ENCODE peak calls at places on chromosomes 12 and 14, in ten cellular contexts. A is foreskin keratinocyte, S is WTC11, J is GM23338, D is neural crest cell, T is tibial nerve, Z is hepatocyte, G is astrocyte of the cerebellum, U is AG09319, Y is tibial artery. N is an unnamed sample.

GRCh38 chr12:108055135-108055534 is 74.0 kb upstream of the WSCD2 start:
- DNase-seq in D (no peak), S (no peak), J (no peak), Z (no peak), U (no peak), T (no peak), G (no peak), A (no peak), Y (no peak), N (no peak)

GRCh38 chr14:31950760-31951637 is 126.1 kb upstream of the ARHGAP5 start:
- DNase-seq in A (peak), G (peak), D (peak), J (peak), U (no peak), T (peak), Y (no peak), Z (peak), S (peak), N (no peak)

GRCh38 chr12:114476159-114476558 is 70.2 kb upstream of the TBX5 start:
- DNase-seq in Y (no peak), G (no peak), A (no peak), T (no peak), D (no peak), U (no peak), Z (peak), S (no peak), J (peak), N (peak)

GRCh38 chr12:82517027-82517426 is 158.7 kb downstream of the METTL25 start:
- DNase-seq in T (no peak), Z (peak), Y (no peak), G (no peak), S (peak), J (peak), A (no peak), D (no peak), U (no peak), N (no peak)

GRCh38 chr12:118299791-118300460 is 72.8 kb downstream of the TAOK3 start:
- DNase-seq in T (no peak), Z (no peak), A (no peak), S (no peak), Y (no peak), U (no peak), G (no peak), J (no peak), D (no peak), N (no peak)

GRCh38 chr12:116164263-116164817 is 113.2 kb downstream of the MED13L start:
- DNase-seq in U (no peak), Z (no peak), S (no peak), G (no peak), Y (no peak), T (no peak), A (no peak), J (no peak), D (no peak), N (no peak)

GRCh38 chr12:55745361-55746146 is 2.6 kb downstream of the GDF11 start:
- DNase-seq in Y (no peak), T (no peak), A (no peak), U (no peak), J (peak), G (no peak), D (peak), Z (peak), S (peak), N (no peak)

GRCh38 chr12:61018571-61018970 is 1241.6 kb upstream of the USP15 start:
- DNase-seq in S (no peak), Y (no peak), D (no peak), A (no peak), G (no peak), J (no peak), U (no peak), T (no peak), Z (no peak), N (no peak)

GRCh38 chr12:46221255-46222128 is 47.4 kb downstream of the SLC38A1 start:
- DNase-seq in T (no peak), Y (no peak), G (peak), U (no peak), Z (no peak), S (no peak), D (no peak), A (peak), J (no peak), N (no peak)

GRCh38 chr12:88520436-88520820 is 59.8 kb downstream of the KITLG start:
- DNase-seq in S (no peak), G (peak), T (no peak), U (no peak), Y (no peak), J (no peak), D (no peak), Z (no peak), A (no peak), N (no peak)

GRCh38 chr12:53952871-53953734 is 1.6 kb upstream of the HOXC12 start:
- DNase-seq in Z (no peak), Y (peak), A (peak), D (no peak), J (peak), T (no peak), S (peak), G (no peak), U (no peak), N (no peak)

GRCh38 chr12:752673-753400 is 458 bp downstream of the WNK1 start:
- DNase-seq in G (no peak), U (peak), Z (peak), T (peak), J (peak), S (peak), D (peak), Y (peak), A (peak), N (no peak)

GRCh38 chr14:105196228-105196960 is 15.3 kb upstream of the NUDT14 start:
- DNase-seq in S (peak), T (no peak), D (peak), G (no peak), J (peak), Z (no peak), A (no peak), Y (no peak), U (no peak), N (no peak)

GRCh38 chr12:6438345-6438744 is 6.4 kb upstream of the CD27 start:
- DNase-seq in Y (no peak), D (no peak), U (no peak), Z (no peak), G (no peak), S (no peak), J (no peak), A (no peak), T (no peak), N (no peak)

GRCh38 chr14:91780452-91780851 is 48.6 kb upstream of the CATSPERB start:
- DNase-seq in G (no peak), T (no peak), S (no peak), J (no peak), A (no peak), U (no peak), D (no peak), Y (no peak), Z (peak), N (peak)

GRCh38 chr14:77111021-77111420 is 13.0 kb downstream of the CIPC start:
- DNase-seq in S (peak), Z (no peak), J (peak), T (no peak), G (no peak), D (peak), Y (no peak), A (no peak), U (no peak), N (no peak)

GRCh38 chr14:26370118-26370517 is 227.7 kb downstream of the NOVA1 start:
- DNase-seq in A (peak), G (peak), T (no peak), D (no peak), Y (no peak), U (no peak), Z (peak), S (no peak), J (no peak), N (peak)

GRCh38 chr12:89529738-89530137 is 3.9 kb upstream of the POC1B start:
- DNase-seq in S (no peak), D (no peak), G (peak), A (peak), J (peak), Y (no peak), Z (peak), T (no peak), U (no peak), N (no peak)

GRCh38 chr12:5022465-5023061 is 21.1 kb upstream of the KCNA5 start:
- DNase-seq in U (no peak), T (no peak), G (peak), D (peak), S (peak), Z (peak), Y (peak), J (peak), A (peak), N (peak)

GRCh38 chr12:32454075-32454474 is 54.7 kb downstream of the FGD4 start:
- DNase-seq in Z (peak), G (peak), S (no peak), T (no peak), Y (no peak), D (no peak), A (peak), U (no peak), J (peak), N (no peak)

GRCh38 chr12:41277019-41277770 is 89.1 kb downstream of the PDZRN4 start:
- DNase-seq in Y (no peak), U (peak), T (no peak), A (peak), Z (peak), J (peak), S (peak), D (peak), G (peak), N (peak)

GRCh38 chr12:4849024-4849594 is 60.6 kb upstream of the KCNA1 start:
- DNase-seq in T (no peak), Y (no peak), U (no peak), Z (peak), A (peak), D (peak), J (peak), S (no peak), G (peak), N (no peak)

GRCh38 chr14:80109055-80109454 is 102.2 kb downstream of the DIO2 start:
- DNase-seq in Y (no peak), T (no peak), G (no peak), Z (peak), U (no peak), S (no peak), D (no peak), J (no peak), A (no peak), N (no peak)
- TF ChIP-seq CTCF in Y (no peak), T (no peak), G (no peak), Z (no peak), U (no peak), S (no peak), D (no peak), J (no peak), A (no peak), N (no peak)

GRCh38 chr14:89388853-89389252 is 28.2 kb downstream of the FOXN3 start:
- DNase-seq in Z (no peak), G (no peak), S (no peak), T (no peak), Y (no peak), D (no peak), A (no peak), J (peak), U (no peak), N (no peak)

GRCh38 chr14:89384636-89385035 is 32.4 kb downstream of the FOXN3 start:
- DNase-seq in T (no peak), S (no peak), D (no peak), Z (no peak), G (no peak), A (no peak), J (no peak), Y (no peak), U (no peak), N (no peak)

GRCh38 chr14:89387922-89388685 is 28.9 kb downstream of the FOXN3 start:
- DNase-seq in T (no peak), J (no peak), Y (no peak), A (no peak), G (no peak), Z (no peak), D (no peak), U (no peak), S (no peak), N (no peak)

GRCh38 chr14:89384023-89384422 is 33.0 kb downstream of the FOXN3 start:
- DNase-seq in S (no peak), Y (no peak), Z (no peak), J (no peak), A (no peak), T (no peak), D (no peak), G (no peak), U (no peak), N (no peak)

DNA sequence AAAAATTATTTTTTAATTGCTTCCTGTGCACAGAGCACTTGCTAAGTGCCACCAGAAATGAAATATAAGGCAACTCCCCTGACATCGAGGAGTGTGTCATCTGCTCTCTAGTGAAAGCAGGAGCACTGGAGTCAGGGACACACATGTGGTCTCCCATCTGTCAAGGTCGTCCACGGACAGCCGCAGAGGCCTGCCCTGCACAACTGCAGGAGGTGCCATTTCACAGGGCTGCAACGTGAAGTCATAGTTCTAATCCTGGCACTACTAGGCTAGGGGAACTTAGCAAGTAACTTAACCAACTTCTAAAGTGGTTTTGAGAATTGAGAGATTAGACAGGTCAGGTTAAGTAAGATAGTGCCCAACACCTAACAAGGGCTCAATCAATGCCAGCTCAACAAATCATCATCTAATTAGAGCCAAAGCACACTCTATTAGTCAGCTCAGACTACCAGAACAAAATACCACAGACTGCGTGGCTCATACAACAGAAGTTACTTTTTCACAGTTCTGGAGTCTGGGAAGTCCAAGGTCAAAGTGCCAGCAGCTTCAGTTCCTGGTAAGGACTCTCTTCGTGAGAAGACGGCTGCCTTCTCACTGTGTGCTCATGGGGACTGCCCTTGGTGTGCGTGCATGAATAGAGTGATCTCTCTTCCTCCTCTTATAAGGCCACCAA is 30.7 kb downstream of the FOXN3 start:
- DNase-seq in J (no peak), Y (no peak), T (no peak), D (no peak), A (peak), S (no peak), U (no peak), Z (no peak), G (no peak), N (no peak)
- TF ChIP-seq CTCF in J (no peak), Y (no peak), T (no peak), D (no peak), A (no peak), S (no peak), U (no peak), Z (no peak), G (no peak), N (no peak)

GRCh38 chr12:123973552-123974341 is 732 bp downstream of the ZNF664 start:
- DNase-seq in G (no peak), Z (peak), Y (peak), D (peak), S (peak), T (no peak), A (no peak), U (no peak), J (peak), N (no peak)

GRCh38 chr12:123971449-123971769 is 1.2 kb downstream of the CCDC92 start:
- DNase-seq in Y (no peak), U (no peak), J (no peak), T (no peak), D (no peak), S (no peak), A (no peak), G (no peak), Z (no peak), N (no peak)

GRCh38 chr12:123971770-123972447 is 722 bp downstream of the CCDC92 start:
- DNase-seq in G (peak), J (peak), Z (peak), D (peak), A (peak), T (peak), S (peak), Y (peak), U (no peak), N (no peak)

GRCh38 chr12:123976227-123976826 is 3.3 kb downstream of the ZNF664 start:
- DNase-seq in U (no peak), T (no peak), S (no peak), G (no peak), A (no peak), D (no peak), Y (no peak), J (no peak), Z (no peak), N (no peak)

GRCh38 chr12:123972448-123973401 is at the start of the genes CCDC92 and ZNF664:
- DNase-seq in Z (peak), U (peak), Y (peak), D (peak), J (peak), A (peak), T (peak), S (peak), G (peak), N (peak)
- TF ChIP-seq CTCF in Z (peak), U (no peak), Y (peak), D (peak), J (peak), A (peak), T (no peak), S (no peak), G (no peak), N (peak)

GRCh38 chr12:127928178-127928577 is 338.8 kb upstream of the TMEM132C start:
- DNase-seq in S (no peak), D (no peak), U (no peak), T (no peak), A (no peak), G (no peak), Y (no peak), J (no peak), Z (no peak), N (no peak)

GRCh38 chr12:127926004-127926403 is 341.0 kb upstream of the TMEM132C start:
- DNase-seq in T (peak), Z (peak), D (peak), J (peak), A (no peak), S (no peak), Y (no peak), U (no peak), G (peak), N (no peak)

GRCh38 chr12:127930122-127930521 is 336.8 kb upstream of the TMEM132C start:
- DNase-seq in G (no peak), T (no peak), J (no peak), S (no peak), A (no peak), Y (no peak), U (no peak), D (no peak), Z (no peak), N (no peak)

GRCh38 chr12:127929172-127929571 is 337.8 kb upstream of the TMEM132C start:
- DNase-seq in U (no peak), J (no peak), A (no peak), D (no peak), G (no peak), T (no peak), Y (no peak), Z (no peak), S (no peak), N (no peak)

GRCh38 chr12:127928615-127929014 is 338.4 kb upstream of the TMEM132C start:
- DNase-seq in G (peak), T (no peak), U (no peak), Z (no peak), Y (no peak), J (no peak), D (no peak), S (no peak), A (no peak), N (no peak)
- TF ChIP-seq CTCF in G (no peak), T (no peak), U (no peak), Z (no peak), Y (no peak), J (no peak), D (no peak), S (no peak), A (no peak), N (no peak)

DNA sequence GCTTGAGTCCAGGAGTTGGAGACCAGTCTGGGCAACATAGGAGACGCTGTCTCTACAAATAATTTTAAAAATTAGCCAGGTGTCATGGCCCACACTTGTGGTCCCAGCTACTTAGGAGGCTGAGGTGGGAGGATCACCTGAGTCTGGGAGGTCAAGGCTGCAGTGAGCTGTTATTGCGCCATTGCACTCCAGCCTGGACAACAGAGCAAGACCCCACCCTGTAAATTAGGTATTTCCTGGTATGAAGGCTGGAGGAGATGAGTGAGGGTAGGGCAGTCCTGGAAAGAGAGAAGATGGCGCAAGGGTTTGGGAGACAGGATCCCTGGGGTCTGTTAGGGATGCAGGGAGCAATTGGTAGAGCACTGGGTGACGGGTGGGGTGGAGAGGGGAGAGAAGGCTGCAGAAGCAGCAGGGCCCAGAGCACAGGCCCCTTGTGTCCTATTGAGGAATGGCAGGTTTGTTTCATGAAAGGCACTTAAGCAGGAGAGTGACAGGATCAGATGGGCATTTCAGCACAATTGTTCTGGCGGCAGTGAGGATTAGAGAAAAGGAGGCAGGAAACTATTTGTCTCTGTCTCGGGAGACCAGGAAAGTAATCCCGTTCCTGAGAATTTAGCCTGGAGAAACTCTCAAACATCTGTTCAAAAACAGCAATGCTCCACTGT is 47.2 kb upstream of the KTN1 start:
- DNase-seq in Y (no peak), Z (peak), A (no peak), G (no peak), U (no peak), J (peak), D (no peak), S (no peak), T (no peak), N (no peak)
- TF ChIP-seq CTCF in Y (no peak), Z (no peak), A (peak), G (peak), U (no peak), J (peak), D (peak), S (peak), T (no peak), N (no peak)

GRCh38 chr14:99441157-99441870 is 39.3 kb downstream of the SETD3 start:
- DNase-seq in A (no peak), Y (no peak), D (no peak), G (no peak), S (peak), J (peak), T (no peak), Z (peak), U (no peak), N (no peak)
- TF ChIP-seq CTCF in A (peak), Y (no peak), D (peak), G (peak), S (no peak), J (peak), T (no peak), Z (peak), U (no peak), N (no peak)

DNA sequence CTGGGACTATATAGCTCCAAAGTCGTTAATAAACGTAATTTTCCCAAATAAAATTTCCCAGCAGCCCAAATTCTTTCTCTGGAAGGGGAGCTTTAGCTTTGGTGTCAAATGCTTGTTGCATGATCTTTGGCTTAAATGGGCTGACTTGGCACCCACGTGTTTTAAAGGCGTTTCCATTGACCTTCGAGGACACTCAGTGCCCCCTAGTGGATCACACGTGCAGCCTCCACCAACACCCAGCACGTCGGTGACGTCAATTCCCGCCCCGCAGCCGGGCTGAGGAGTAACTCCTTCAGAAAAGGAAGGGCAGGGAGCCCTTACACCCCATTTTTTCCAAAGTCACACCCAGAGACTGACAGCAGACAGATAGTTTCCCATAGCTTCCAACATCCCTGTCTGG is 707.8 kb downstream of the AACS start:
- DNase-seq in Y (no peak), U (no peak), J (peak), D (peak), G (no peak), S (peak), A (no peak), T (peak), Z (peak), N (peak)
- TF ChIP-seq CTCF in Y (no peak), U (no peak), J (peak), D (peak), G (no peak), S (peak), A (peak), T (peak), Z (peak), N (peak)

DNA sequence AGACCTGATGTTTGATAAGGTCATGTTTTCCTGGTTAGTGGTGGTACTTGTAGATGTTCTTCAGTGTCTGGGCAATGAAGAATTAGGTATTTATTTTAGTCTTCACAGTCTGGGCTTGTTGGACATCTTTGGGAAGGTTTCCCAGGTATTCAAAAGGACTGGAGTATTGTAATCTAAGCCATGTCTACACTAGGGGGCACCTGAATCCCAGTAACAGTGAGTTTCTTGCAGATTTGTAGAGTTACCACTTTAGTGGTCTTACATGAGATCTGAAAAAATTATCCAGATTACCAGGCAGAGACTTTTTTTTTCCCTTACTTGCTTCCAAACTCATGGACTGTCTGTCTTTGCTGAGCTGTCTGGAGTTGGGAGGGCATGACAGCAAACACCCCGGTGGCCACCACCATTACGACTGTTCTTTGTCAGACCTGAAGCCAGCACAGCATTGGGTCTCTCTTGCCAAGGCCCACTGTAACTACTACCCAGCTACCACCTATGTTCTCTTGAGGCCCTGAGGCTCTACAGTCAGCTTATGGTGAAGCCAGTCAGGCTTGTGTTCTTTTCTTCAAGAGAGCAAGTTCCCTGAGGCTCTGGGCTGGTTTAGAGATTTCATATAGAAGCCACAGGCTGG is 820.7 kb upstream of the FBXO33 start:
- DNase-seq in Z (no peak), S (peak), J (peak), T (no peak), A (no peak), Y (no peak), D (no peak), U (no peak), G (no peak), N (no peak)
- TF ChIP-seq CTCF in Z (no peak), S (no peak), J (peak), T (no peak), A (no peak), Y (no peak), D (no peak), U (no peak), G (no peak), N (peak)

N was measured in LNCaP clone FGC.